ENCODE peak calls at places on chromosomes 7 and 10, in six cellular contexts. Y is endothelial cell of umbilical vein, H is IMR-90, S is neural progenitor cell, U is GM23248, A is fibroblast of lung. Q is an unnamed sample.

GRCh38 chr10:68665841-68666240 is 55.2 kb upstream of the CCAR1 start:
- DNase-seq in S (no peak), H (peak), U (peak), Y (no peak), A (peak), Q (no peak)

GRCh38 chr10:124899151-124899550 is 42.8 kb upstream of the ZRANB1 start:
- DNase-seq in A (no peak), H (no peak), Y (no peak), U (no peak), S (no peak), Q (no peak)

GRCh38 chr7:98674881-98675280 is 57.8 kb downstream of the NPTX2 start:
- DNase-seq in H (no peak), U (no peak), A (no peak), Y (no peak), S (no peak), Q (no peak)

GRCh38 chr7:101465576-101466196 is 103.0 kb downstream of the COL26A1 start:
- DNase-seq in Y (peak), H (no peak), S (no peak), A (no peak), U (no peak), Q (no peak)

GRCh38 chr10:61286695-61287094 is 166.5 kb downstream of the TMEM26 start:
- DNase-seq in Y (no peak), U (no peak), A (no peak), H (no peak), S (no peak), Q (no peak)

GRCh38 chr7:158324397-158325360 is 262.9 kb downstream of the PTPRN2 start:
- DNase-seq in H (no peak), Y (no peak), U (no peak), A (no peak), S (no peak), Q (no peak)

GRCh38 chr10:71608863-71609768 is 110.5 kb downstream of the C10orf105 start:
- DNase-seq in U (peak), H (peak), Y (peak), S (peak), A (peak), Q (peak)

GRCh38 chr7:14195896-14196295 is 206.4 kb upstream of the ETV1 start:
- DNase-seq in H (no peak), A (peak), Y (no peak), U (peak), S (no peak), Q (no peak)

GRCh38 chr7:1555046-1555812 is 776 bp downstream of the TMEM184A start:
- DNase-seq in U (peak), A (peak), Y (peak), S (no peak), H (peak), Q (peak)

GRCh38 chr7:110977127-110977776 is 113.7 kb upstream of the LRRN3 start:
- DNase-seq in H (no peak), Y (no peak), S (no peak), A (peak), U (no peak), Q (no peak)

GRCh38 chr7:50164552-50165220 is 71.6 kb upstream of the ZPBP start:
- DNase-seq in A (no peak), U (no peak), Y (no peak), S (no peak), H (no peak), Q (no peak)

GRCh38 chr10:103816431-103816830 is 38.9 kb downstream of the SH3PXD2A start:
- DNase-seq in H (peak), U (no peak), S (no peak), A (peak), Y (no peak), Q (no peak)

GRCh38 chr7:1027285-1028043 is 16.9 kb upstream of the GPR146 start:
- DNase-seq in Y (peak), S (peak), A (peak), H (peak), U (peak), Q (peak)

GRCh38 chr7:95493844-95494243 is 8.1 kb downstream of the ASB4 start:
- DNase-seq in S (no peak), Y (no peak), A (no peak), U (no peak), H (no peak), Q (no peak)

GRCh38 chr10:79093658-79094411 is 25.1 kb downstream of the ZMIZ1 start:
- DNase-seq in Y (peak), A (peak), H (peak), U (no peak), S (no peak), Q (peak)

GRCh38 chr10:124049484-124049883 is 43.9 kb downstream of the CHST15 start:
- DNase-seq in A (peak), H (no peak), S (no peak), U (peak), Y (no peak), Q (no peak)

GRCh38 chr7:94059747-94060146 is 55.6 kb upstream of the BET1 start:
- DNase-seq in H (peak), U (peak), A (peak), S (no peak), Y (no peak), Q (no peak)

GRCh38 chr7:99557940-99558305 is 519 bp upstream of the ZNF655 start:
- DNase-seq in A (no peak), H (no peak), Y (no peak), U (no peak), S (no peak), Q (no peak)

GRCh38 chr7:76392531-76393115 is 16.9 kb downstream of the SSC4D start:
- DNase-seq in A (no peak), S (no peak), H (no peak), Y (no peak), U (no peak), Q (no peak)

GRCh38 chr7:102004229-102004628 is 186.8 kb downstream of the CUX1 start:
- DNase-seq in H (peak), Y (no peak), U (no peak), S (no peak), A (peak), Q (no peak)

GRCh38 chr10:131532291-131532690 is 220.8 kb upstream of the TCERG1L start:
- DNase-seq in S (no peak), A (no peak), Y (no peak), U (no peak), H (no peak), Q (no peak)

GRCh38 chr10:43259981-43260761 is 6.7 kb downstream of the RASGEF1A start:
- DNase-seq in A (no peak), Y (no peak), H (no peak), S (no peak), U (no peak), Q (no peak)

GRCh38 chr7:4794591-4795350 is 19.3 kb downstream of the AP5Z1 start:
- DNase-seq in Y (no peak), H (no peak), A (peak), S (no peak), U (no peak), Q (no peak)

GRCh38 chr10:96414303-96414702 is 55.5 kb upstream of the OPALIN start:
- DNase-seq in S (no peak), H (no peak), U (no peak), A (no peak), Y (no peak), Q (no peak)

GRCh38 chr7:45717537-45718235 is 143.5 kb downstream of the ADCY1 start:
- DNase-seq in Y (no peak), A (no peak), H (no peak), S (no peak), U (no peak), Q (no peak)

GRCh38 chr10:1379601-1380000 is 323.4 kb downstream of the WDR37 start:
- DNase-seq in U (no peak), H (no peak), S (peak), Y (no peak), A (no peak), Q (no peak)

GRCh38 chr7:122989577-122989976 is 5.9 kb downstream of the TAS2R16 start:
- DNase-seq in U (no peak), Y (no peak), A (no peak), S (no peak), H (no peak), Q (no peak)

GRCh38 chr10:1643161-1643910 is 94.0 kb downstream of the ADARB2 start:
- DNase-seq in S (peak), H (no peak), Y (no peak), U (peak), A (no peak), Q (peak)

GRCh38 chr10:49686651-49687050 is 7.2 kb downstream of the C10orf53 start:
- DNase-seq in A (no peak), Y (no peak), U (no peak), S (no peak), H (no peak), Q (no peak)

GRCh38 chr7:99531354-99531765 is 20.6 kb downstream of the FAM200A start:
- DNase-seq in A (peak), H (no peak), Y (no peak), U (peak), S (no peak), Q (no peak)

GRCh38 chr10:86642499-86642898 is 11.8 kb upstream of the OPN4 start:
- DNase-seq in H (peak), Y (no peak), A (peak), U (peak), S (no peak), Q (no peak)

GRCh38 chr10:114061794-114062193 is 18.1 kb downstream of the ADRB1 start:
- DNase-seq in Y (no peak), H (no peak), A (no peak), U (no peak), S (no peak), Q (no peak)
- H2AFZ ChIP-seq in Y (no peak), H (no peak), A (no peak), U (no peak), S (no peak), Q (no peak)

GRCh38 chr7:31494421-31494820 is 19.5 kb upstream of the ITPRID1 start:
- DNase-seq in A (no peak), H (no peak), S (no peak), U (no peak), Y (no peak), Q (no peak)
- H2AFZ ChIP-seq in A (no peak), H (no peak), S (no peak), U (no peak), Y (no peak), Q (no peak)

GRCh38 chr7:120519224-120519623 is 246.2 kb downstream of the KCND2 start:
- DNase-seq in U (no peak), A (no peak), Y (no peak), S (no peak), H (no peak), Q (no peak)
- H2AFZ ChIP-seq in U (no peak), A (no peak), Y (no peak), S (peak), H (no peak), Q (no peak)

GRCh38 chr7:126702242-126703016 is 550.3 kb downstream of the GRM8 start:
- DNase-seq in U (no peak), Y (peak), A (peak), S (no peak), H (no peak), Q (no peak)

GRCh38 chr7:126698909-126699308 is 553.8 kb downstream of the GRM8 start:
- DNase-seq in Y (no peak), S (no peak), H (no peak), U (no peak), A (no peak), Q (no peak)

GRCh38 chr7:126698446-126698845 is 554.3 kb downstream of the GRM8 start:
- DNase-seq in S (no peak), U (no peak), H (no peak), Y (peak), A (no peak), Q (no peak)

GRCh38 chr7:126700807-126701604 is 551.7 kb downstream of the GRM8 start:
- DNase-seq in U (peak), A (peak), H (peak), Y (peak), S (peak), Q (peak)

DNA sequence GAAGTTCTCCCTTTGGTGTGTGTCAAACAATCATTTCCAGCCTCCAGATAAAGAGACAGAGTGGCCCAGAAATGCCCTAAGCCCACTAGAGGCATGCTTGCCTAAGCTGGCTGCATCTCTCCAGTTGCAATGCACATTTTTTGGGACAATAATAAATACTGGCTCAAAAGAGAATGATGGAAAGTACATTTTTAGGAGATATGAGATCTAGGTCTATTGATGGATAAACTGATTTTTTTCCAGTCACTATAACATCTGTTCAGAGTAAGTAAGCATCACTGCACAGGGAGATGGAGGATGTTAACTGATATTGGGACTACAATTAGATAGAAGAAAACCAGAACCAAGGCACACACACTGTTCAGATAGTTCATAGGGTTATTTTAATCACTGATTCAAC is 553.0 kb downstream of the GRM8 start:
- DNase-seq in A (no peak), U (no peak), Y (no peak), H (no peak), S (no peak), Q (no peak)
- H2AFZ ChIP-seq in A (no peak), U (no peak), Y (no peak), H (no peak), S (no peak), Q (no peak)

DNA sequence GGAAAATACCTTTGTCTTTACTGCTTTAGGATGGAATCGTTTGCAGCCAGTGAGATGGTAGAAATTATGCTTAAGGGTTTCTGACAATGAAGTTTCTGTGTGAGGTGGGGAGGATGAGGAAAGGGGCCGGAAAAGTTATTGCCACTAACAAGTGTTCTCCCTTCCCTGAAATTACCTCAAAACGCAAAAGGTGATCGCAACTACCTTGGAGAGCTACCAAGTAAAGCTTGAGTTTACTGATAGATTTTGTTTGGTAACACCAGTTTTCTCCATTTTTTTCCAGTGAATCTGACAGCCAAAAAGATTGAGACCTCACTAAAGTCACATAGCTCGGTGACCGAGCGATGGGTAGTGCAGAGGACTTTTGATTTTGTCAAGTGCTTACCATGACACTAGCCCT is 1.5 kb downstream of the SUV39H2 start:
- DNase-seq in Y (peak), H (no peak), S (no peak), A (peak), U (peak), Q (peak)
- H2AFZ ChIP-seq in Y (no peak), H (peak), S (no peak), A (no peak), U (peak), Q (peak)

Q was measured in hepatocyte.